ENCODE peak calls at places on chromosome 1, in ten cellular contexts. One of them, this sample, is unnamed.

GRCh38 chr1:24942789-24943188 is 12.7 kb upstream of the RUNX3 start:
- DNase-seq in Daoy: no peak
- DNase-seq in mucosa of gallbladder: no peak
- DNase-seq in T-cell: no peak
- DNase-seq in Right ventricle myocardium superior: no peak
- DNase-seq in stimulated activated naive CD8-positive, alpha-beta T cell treated with anti-CD3 and anti-CD28 coated beads, Interleukin-15, amount 100 ng/mL, for 72 hours: no peak
- DNase-seq in RCC 7860: no peak
- DNase-seq in activated T-helper 1 cell treated with anti-CD3 and anti-CD28 coated beads, Interleukin-12 subunit alpha, Interleukin-12 subunit beta, Interleukin-2, Interleukin-4 antibody, amounts not matched to agents 30 ng/mL and 10 ng/mL and 1 ng/mL, durations not matched to agents 14 hours and 24 hours and 36 hours: no peak
- DNase-seq in activated CD4-positive, alpha-beta T cell treated with anti-CD3 and anti-CD28 coated beads for 24 hours: no peak
- DNase-seq in stomach: no peak
- DNase-seq in this sample: no peak

GRCh38 chr1:7521803-7522202 is 249.3 kb upstream of the VAMP3 start:
- DNase-seq in stimulated activated naive CD8-positive, alpha-beta T cell treated with anti-CD3 and anti-CD28 coated beads, Interleukin-15, amount 100 ng/mL, for 72 hours: no peak
- DNase-seq in Daoy: no peak
- DNase-seq in activated T-helper 1 cell treated with anti-CD3 and anti-CD28 coated beads, Interleukin-12 subunit alpha, Interleukin-12 subunit beta, Interleukin-2, Interleukin-4 antibody, amounts not matched to agents 30 ng/mL and 10 ng/mL and 1 ng/mL, durations not matched to agents 14 hours and 24 hours and 36 hours: no peak
- DNase-seq in activated CD4-positive, alpha-beta T cell treated with anti-CD3 and anti-CD28 coated beads for 24 hours: no peak
- DNase-seq in RCC 7860: no peak
- DNase-seq in T-cell: no peak
- DNase-seq in mucosa of gallbladder: no peak
- DNase-seq in stomach: no peak
- DNase-seq in Right ventricle myocardium superior: no peak
- DNase-seq in this sample: no peak

GRCh38 chr1:36322786-36323635 is 434 bp downstream of the EVA1B start:
- DNase-seq in RCC 7860: no peak
- DNase-seq in Right ventricle myocardium superior: peak
- DNase-seq in T-cell: peak
- DNase-seq in stimulated activated naive CD8-positive, alpha-beta T cell treated with anti-CD3 and anti-CD28 coated beads, Interleukin-15, amount 100 ng/mL, for 72 hours: peak
- DNase-seq in activated T-helper 1 cell treated with anti-CD3 and anti-CD28 coated beads, Interleukin-12 subunit alpha, Interleukin-12 subunit beta, Interleukin-2, Interleukin-4 antibody, amounts not matched to agents 30 ng/mL and 10 ng/mL and 1 ng/mL, durations not matched to agents 14 hours and 24 hours and 36 hours: peak
- DNase-seq in mucosa of gallbladder: peak
- DNase-seq in Daoy: peak
- DNase-seq in stomach: peak
- DNase-seq in activated CD4-positive, alpha-beta T cell treated with anti-CD3 and anti-CD28 coated beads for 24 hours: no peak
- DNase-seq in this sample: peak

GRCh38 chr1:54407201-54407956 is 1.2 kb upstream of the SSBP3 start:
- DNase-seq in activated CD4-positive, alpha-beta T cell treated with anti-CD3 and anti-CD28 coated beads for 24 hours: no peak
- DNase-seq in mucosa of gallbladder: peak
- DNase-seq in activated T-helper 1 cell treated with anti-CD3 and anti-CD28 coated beads, Interleukin-12 subunit alpha, Interleukin-12 subunit beta, Interleukin-2, Interleukin-4 antibody, amounts not matched to agents 30 ng/mL and 10 ng/mL and 1 ng/mL, durations not matched to agents 14 hours and 24 hours and 36 hours: peak
- DNase-seq in Daoy: peak
- DNase-seq in RCC 7860: peak
- DNase-seq in stimulated activated naive CD8-positive, alpha-beta T cell treated with anti-CD3 and anti-CD28 coated beads, Interleukin-15, amount 100 ng/mL, for 72 hours: peak
- DNase-seq in stomach: peak
- DNase-seq in Right ventricle myocardium superior: no peak
- DNase-seq in T-cell: peak
- DNase-seq in this sample: peak

GRCh38 chr1:87872692-87873091 is 544.0 kb downstream of the LMO4 start:
- DNase-seq in mucosa of gallbladder: no peak
- DNase-seq in RCC 7860: no peak
- DNase-seq in T-cell: no peak
- DNase-seq in activated CD4-positive, alpha-beta T cell treated with anti-CD3 and anti-CD28 coated beads for 24 hours: no peak
- DNase-seq in Right ventricle myocardium superior: no peak
- DNase-seq in Daoy: no peak
- DNase-seq in activated T-helper 1 cell treated with anti-CD3 and anti-CD28 coated beads, Interleukin-12 subunit alpha, Interleukin-12 subunit beta, Interleukin-2, Interleukin-4 antibody, amounts not matched to agents 30 ng/mL and 10 ng/mL and 1 ng/mL, durations not matched to agents 14 hours and 24 hours and 36 hours: no peak
- DNase-seq in stomach: no peak
- DNase-seq in stimulated activated naive CD8-positive, alpha-beta T cell treated with anti-CD3 and anti-CD28 coated beads, Interleukin-15, amount 100 ng/mL, for 72 hours: no peak
- DNase-seq in this sample: no peak

GRCh38 chr1:184854456-184855180 is 100.0 kb upstream of the EDEM3 start:
- DNase-seq in stomach: no peak
- DNase-seq in activated T-helper 1 cell treated with anti-CD3 and anti-CD28 coated beads, Interleukin-12 subunit alpha, Interleukin-12 subunit beta, Interleukin-2, Interleukin-4 antibody, amounts not matched to agents 30 ng/mL and 10 ng/mL and 1 ng/mL, durations not matched to agents 14 hours and 24 hours and 36 hours: no peak
- DNase-seq in RCC 7860: no peak
- DNase-seq in Daoy: no peak
- DNase-seq in T-cell: no peak
- DNase-seq in mucosa of gallbladder: no peak
- DNase-seq in activated CD4-positive, alpha-beta T cell treated with anti-CD3 and anti-CD28 coated beads for 24 hours: no peak
- DNase-seq in stimulated activated naive CD8-positive, alpha-beta T cell treated with anti-CD3 and anti-CD28 coated beads, Interleukin-15, amount 100 ng/mL, for 72 hours: no peak
- DNase-seq in Right ventricle myocardium superior: no peak
- DNase-seq in this sample: peak

GRCh38 chr1:71522721-71523120 is 441.9 kb upstream of the ZRANB2 start:
- DNase-seq in activated CD4-positive, alpha-beta T cell treated with anti-CD3 and anti-CD28 coated beads for 24 hours: no peak
- DNase-seq in stimulated activated naive CD8-positive, alpha-beta T cell treated with anti-CD3 and anti-CD28 coated beads, Interleukin-15, amount 100 ng/mL, for 72 hours: no peak
- DNase-seq in RCC 7860: no peak
- DNase-seq in mucosa of gallbladder: no peak
- DNase-seq in Daoy: no peak
- DNase-seq in T-cell: no peak
- DNase-seq in Right ventricle myocardium superior: no peak
- DNase-seq in stomach: no peak
- DNase-seq in activated T-helper 1 cell treated with anti-CD3 and anti-CD28 coated beads, Interleukin-12 subunit alpha, Interleukin-12 subunit beta, Interleukin-2, Interleukin-4 antibody, amounts not matched to agents 30 ng/mL and 10 ng/mL and 1 ng/mL, durations not matched to agents 14 hours and 24 hours and 36 hours: no peak
- DNase-seq in this sample: no peak

GRCh38 chr1:168179411-168180147 is 817 bp downstream of the TIPRL start:
- DNase-seq in stimulated activated naive CD8-positive, alpha-beta T cell treated with anti-CD3 and anti-CD28 coated beads, Interleukin-15, amount 100 ng/mL, for 72 hours: peak
- DNase-seq in activated T-helper 1 cell treated with anti-CD3 and anti-CD28 coated beads, Interleukin-12 subunit alpha, Interleukin-12 subunit beta, Interleukin-2, Interleukin-4 antibody, amounts not matched to agents 30 ng/mL and 10 ng/mL and 1 ng/mL, durations not matched to agents 14 hours and 24 hours and 36 hours: no peak
- DNase-seq in T-cell: no peak
- DNase-seq in mucosa of gallbladder: no peak
- DNase-seq in RCC 7860: no peak
- DNase-seq in Daoy: peak
- DNase-seq in Right ventricle myocardium superior: no peak
- DNase-seq in stomach: no peak
- DNase-seq in activated CD4-positive, alpha-beta T cell treated with anti-CD3 and anti-CD28 coated beads for 24 hours: no peak
- DNase-seq in this sample: peak

GRCh38 chr1:150981177-150981804 is 801 bp upstream of the ANXA9 start:
- DNase-seq in activated CD4-positive, alpha-beta T cell treated with anti-CD3 and anti-CD28 coated beads for 24 hours: no peak
- DNase-seq in Right ventricle myocardium superior: peak
- DNase-seq in mucosa of gallbladder: peak
- DNase-seq in RCC 7860: no peak
- DNase-seq in stimulated activated naive CD8-positive, alpha-beta T cell treated with anti-CD3 and anti-CD28 coated beads, Interleukin-15, amount 100 ng/mL, for 72 hours: no peak
- DNase-seq in Daoy: no peak
- DNase-seq in activated T-helper 1 cell treated with anti-CD3 and anti-CD28 coated beads, Interleukin-12 subunit alpha, Interleukin-12 subunit beta, Interleukin-2, Interleukin-4 antibody, amounts not matched to agents 30 ng/mL and 10 ng/mL and 1 ng/mL, durations not matched to agents 14 hours and 24 hours and 36 hours: no peak
- DNase-seq in stomach: peak
- DNase-seq in T-cell: no peak
- DNase-seq in this sample: no peak

GRCh38 chr1:116255486-116255885 is 117.6 kb upstream of the ATP1A1 start:
- DNase-seq in stimulated activated naive CD8-positive, alpha-beta T cell treated with anti-CD3 and anti-CD28 coated beads, Interleukin-15, amount 100 ng/mL, for 72 hours: no peak
- DNase-seq in Daoy: no peak
- DNase-seq in T-cell: no peak
- DNase-seq in stomach: no peak
- DNase-seq in mucosa of gallbladder: no peak
- DNase-seq in activated CD4-positive, alpha-beta T cell treated with anti-CD3 and anti-CD28 coated beads for 24 hours: no peak
- DNase-seq in RCC 7860: no peak
- DNase-seq in Right ventricle myocardium superior: no peak
- DNase-seq in activated T-helper 1 cell treated with anti-CD3 and anti-CD28 coated beads, Interleukin-12 subunit alpha, Interleukin-12 subunit beta, Interleukin-2, Interleukin-4 antibody, amounts not matched to agents 30 ng/mL and 10 ng/mL and 1 ng/mL, durations not matched to agents 14 hours and 24 hours and 36 hours: no peak
- DNase-seq in this sample: peak

GRCh38 chr1:26610781-26611180 is 81.2 kb downstream of the RPS6KA1 start:
- DNase-seq in activated T-helper 1 cell treated with anti-CD3 and anti-CD28 coated beads, Interleukin-12 subunit alpha, Interleukin-12 subunit beta, Interleukin-2, Interleukin-4 antibody, amounts not matched to agents 30 ng/mL and 10 ng/mL and 1 ng/mL, durations not matched to agents 14 hours and 24 hours and 36 hours: no peak
- DNase-seq in Daoy: no peak
- DNase-seq in Right ventricle myocardium superior: no peak
- DNase-seq in T-cell: no peak
- DNase-seq in stomach: no peak
- DNase-seq in RCC 7860: no peak
- DNase-seq in mucosa of gallbladder: no peak
- DNase-seq in stimulated activated naive CD8-positive, alpha-beta T cell treated with anti-CD3 and anti-CD28 coated beads, Interleukin-15, amount 100 ng/mL, for 72 hours: no peak
- DNase-seq in activated CD4-positive, alpha-beta T cell treated with anti-CD3 and anti-CD28 coated beads for 24 hours: no peak
- DNase-seq in this sample: no peak

GRCh38 chr1:24385160-24385939 is 28.2 kb downstream of the STPG1 start:
- DNase-seq in Right ventricle myocardium superior: no peak
- DNase-seq in stimulated activated naive CD8-positive, alpha-beta T cell treated with anti-CD3 and anti-CD28 coated beads, Interleukin-15, amount 100 ng/mL, for 72 hours: peak
- DNase-seq in stomach: no peak
- DNase-seq in activated T-helper 1 cell treated with anti-CD3 and anti-CD28 coated beads, Interleukin-12 subunit alpha, Interleukin-12 subunit beta, Interleukin-2, Interleukin-4 antibody, amounts not matched to agents 30 ng/mL and 10 ng/mL and 1 ng/mL, durations not matched to agents 14 hours and 24 hours and 36 hours: no peak
- DNase-seq in Daoy: peak
- DNase-seq in RCC 7860: peak
- DNase-seq in activated CD4-positive, alpha-beta T cell treated with anti-CD3 and anti-CD28 coated beads for 24 hours: no peak
- DNase-seq in mucosa of gallbladder: peak
- DNase-seq in T-cell: peak
- DNase-seq in this sample: peak

GRCh38 chr1:50605186-50605875 is 182.1 kb upstream of the DMRTA2 start:
- DNase-seq in RCC 7860: no peak
- DNase-seq in stimulated activated naive CD8-positive, alpha-beta T cell treated with anti-CD3 and anti-CD28 coated beads, Interleukin-15, amount 100 ng/mL, for 72 hours: no peak
- DNase-seq in stomach: no peak
- DNase-seq in T-cell: no peak
- DNase-seq in activated CD4-positive, alpha-beta T cell treated with anti-CD3 and anti-CD28 coated beads for 24 hours: no peak
- DNase-seq in Right ventricle myocardium superior: no peak
- DNase-seq in activated T-helper 1 cell treated with anti-CD3 and anti-CD28 coated beads, Interleukin-12 subunit alpha, Interleukin-12 subunit beta, Interleukin-2, Interleukin-4 antibody, amounts not matched to agents 30 ng/mL and 10 ng/mL and 1 ng/mL, durations not matched to agents 14 hours and 24 hours and 36 hours: no peak
- DNase-seq in mucosa of gallbladder: peak
- DNase-seq in Daoy: peak
- DNase-seq in this sample: peak

GRCh38 chr1:183310753-183311465 is 107.3 kb downstream of the NMNAT2 start:
- DNase-seq in Daoy: no peak
- DNase-seq in mucosa of gallbladder: no peak
- DNase-seq in stomach: no peak
- DNase-seq in stimulated activated naive CD8-positive, alpha-beta T cell treated with anti-CD3 and anti-CD28 coated beads, Interleukin-15, amount 100 ng/mL, for 72 hours: peak
- DNase-seq in activated CD4-positive, alpha-beta T cell treated with anti-CD3 and anti-CD28 coated beads for 24 hours: peak
- DNase-seq in Right ventricle myocardium superior: no peak
- DNase-seq in T-cell: no peak
- DNase-seq in RCC 7860: no peak
- DNase-seq in activated T-helper 1 cell treated with anti-CD3 and anti-CD28 coated beads, Interleukin-12 subunit alpha, Interleukin-12 subunit beta, Interleukin-2, Interleukin-4 antibody, amounts not matched to agents 30 ng/mL and 10 ng/mL and 1 ng/mL, durations not matched to agents 14 hours and 24 hours and 36 hours: no peak
- DNase-seq in this sample: peak

GRCh38 chr1:223639333-223639749 is 26.2 kb downstream of the CAPN8 start:
- DNase-seq in mucosa of gallbladder: no peak
- DNase-seq in stomach: no peak
- DNase-seq in activated T-helper 1 cell treated with anti-CD3 and anti-CD28 coated beads, Interleukin-12 subunit alpha, Interleukin-12 subunit beta, Interleukin-2, Interleukin-4 antibody, amounts not matched to agents 30 ng/mL and 10 ng/mL and 1 ng/mL, durations not matched to agents 14 hours and 24 hours and 36 hours: no peak
- DNase-seq in stimulated activated naive CD8-positive, alpha-beta T cell treated with anti-CD3 and anti-CD28 coated beads, Interleukin-15, amount 100 ng/mL, for 72 hours: peak
- DNase-seq in Daoy: no peak
- DNase-seq in activated CD4-positive, alpha-beta T cell treated with anti-CD3 and anti-CD28 coated beads for 24 hours: no peak
- DNase-seq in RCC 7860: no peak
- DNase-seq in Right ventricle myocardium superior: no peak
- DNase-seq in T-cell: no peak
- DNase-seq in this sample: no peak

GRCh38 chr1:205907794-205908193 is 35.5 kb downstream of the SLC26A9 start:
- DNase-seq in mucosa of gallbladder: no peak
- DNase-seq in stomach: no peak
- DNase-seq in T-cell: no peak
- DNase-seq in RCC 7860: no peak
- DNase-seq in stimulated activated naive CD8-positive, alpha-beta T cell treated with anti-CD3 and anti-CD28 coated beads, Interleukin-15, amount 100 ng/mL, for 72 hours: no peak
- DNase-seq in activated CD4-positive, alpha-beta T cell treated with anti-CD3 and anti-CD28 coated beads for 24 hours: no peak
- DNase-seq in Daoy: peak
- DNase-seq in Right ventricle myocardium superior: no peak
- DNase-seq in activated T-helper 1 cell treated with anti-CD3 and anti-CD28 coated beads, Interleukin-12 subunit alpha, Interleukin-12 subunit beta, Interleukin-2, Interleukin-4 antibody, amounts not matched to agents 30 ng/mL and 10 ng/mL and 1 ng/mL, durations not matched to agents 14 hours and 24 hours and 36 hours: no peak
- DNase-seq in this sample: peak

GRCh38 chr1:25664800-25665199 is 48.2 kb downstream of the MAN1C1 start:
- DNase-seq in stimulated activated naive CD8-positive, alpha-beta T cell treated with anti-CD3 and anti-CD28 coated beads, Interleukin-15, amount 100 ng/mL, for 72 hours: no peak
- DNase-seq in activated CD4-positive, alpha-beta T cell treated with anti-CD3 and anti-CD28 coated beads for 24 hours: no peak
- DNase-seq in T-cell: no peak
- DNase-seq in stomach: no peak
- DNase-seq in RCC 7860: no peak
- DNase-seq in activated T-helper 1 cell treated with anti-CD3 and anti-CD28 coated beads, Interleukin-12 subunit alpha, Interleukin-12 subunit beta, Interleukin-2, Interleukin-4 antibody, amounts not matched to agents 30 ng/mL and 10 ng/mL and 1 ng/mL, durations not matched to agents 14 hours and 24 hours and 36 hours: no peak
- DNase-seq in Right ventricle myocardium superior: no peak
- DNase-seq in Daoy: no peak
- DNase-seq in mucosa of gallbladder: no peak
- DNase-seq in this sample: no peak

GRCh38 chr1:158180741-158181576 is at the start of gene CD1D:
- DNase-seq in mucosa of gallbladder: peak
- DNase-seq in Right ventricle myocardium superior: peak
- DNase-seq in stimulated activated naive CD8-positive, alpha-beta T cell treated with anti-CD3 and anti-CD28 coated beads, Interleukin-15, amount 100 ng/mL, for 72 hours: no peak
- DNase-seq in RCC 7860: no peak
- DNase-seq in activated T-helper 1 cell treated with anti-CD3 and anti-CD28 coated beads, Interleukin-12 subunit alpha, Interleukin-12 subunit beta, Interleukin-2, Interleukin-4 antibody, amounts not matched to agents 30 ng/mL and 10 ng/mL and 1 ng/mL, durations not matched to agents 14 hours and 24 hours and 36 hours: no peak
- DNase-seq in T-cell: no peak
- DNase-seq in Daoy: peak
- DNase-seq in activated CD4-positive, alpha-beta T cell treated with anti-CD3 and anti-CD28 coated beads for 24 hours: no peak
- DNase-seq in stomach: no peak
- DNase-seq in this sample: peak

GRCh38 chr1:75932304-75932703 is at the start of gene ASB17:
- DNase-seq in Right ventricle myocardium superior: no peak
- DNase-seq in stomach: no peak
- DNase-seq in RCC 7860: no peak
- DNase-seq in activated T-helper 1 cell treated with anti-CD3 and anti-CD28 coated beads, Interleukin-12 subunit alpha, Interleukin-12 subunit beta, Interleukin-2, Interleukin-4 antibody, amounts not matched to agents 30 ng/mL and 10 ng/mL and 1 ng/mL, durations not matched to agents 14 hours and 24 hours and 36 hours: no peak
- DNase-seq in activated CD4-positive, alpha-beta T cell treated with anti-CD3 and anti-CD28 coated beads for 24 hours: no peak
- DNase-seq in stimulated activated naive CD8-positive, alpha-beta T cell treated with anti-CD3 and anti-CD28 coated beads, Interleukin-15, amount 100 ng/mL, for 72 hours: no peak
- DNase-seq in Daoy: no peak
- DNase-seq in T-cell: no peak
- DNase-seq in mucosa of gallbladder: no peak
- DNase-seq in this sample: no peak

GRCh38 chr1:84956097-84956496 is 40.8 kb downstream of the MCOLN2 start:
- DNase-seq in Right ventricle myocardium superior: no peak
- DNase-seq in T-cell: no peak
- DNase-seq in RCC 7860: no peak
- DNase-seq in Daoy: no peak
- DNase-seq in activated CD4-positive, alpha-beta T cell treated with anti-CD3 and anti-CD28 coated beads for 24 hours: no peak
- DNase-seq in stomach: no peak
- DNase-seq in mucosa of gallbladder: no peak
- DNase-seq in stimulated activated naive CD8-positive, alpha-beta T cell treated with anti-CD3 and anti-CD28 coated beads, Interleukin-15, amount 100 ng/mL, for 72 hours: no peak
- DNase-seq in activated T-helper 1 cell treated with anti-CD3 and anti-CD28 coated beads, Interleukin-12 subunit alpha, Interleukin-12 subunit beta, Interleukin-2, Interleukin-4 antibody, amounts not matched to agents 30 ng/mL and 10 ng/mL and 1 ng/mL, durations not matched to agents 14 hours and 24 hours and 36 hours: no peak
- DNase-seq in this sample: no peak

GRCh38 chr1:14413809-14414208 is 184.7 kb upstream of the KAZN start:
- DNase-seq in activated CD4-positive, alpha-beta T cell treated with anti-CD3 and anti-CD28 coated beads for 24 hours: no peak
- DNase-seq in stomach: no peak
- DNase-seq in activated T-helper 1 cell treated with anti-CD3 and anti-CD28 coated beads, Interleukin-12 subunit alpha, Interleukin-12 subunit beta, Interleukin-2, Interleukin-4 antibody, amounts not matched to agents 30 ng/mL and 10 ng/mL and 1 ng/mL, durations not matched to agents 14 hours and 24 hours and 36 hours: no peak
- DNase-seq in mucosa of gallbladder: no peak
- DNase-seq in Right ventricle myocardium superior: no peak
- DNase-seq in T-cell: no peak
- DNase-seq in RCC 7860: peak
- DNase-seq in Daoy: no peak
- DNase-seq in stimulated activated naive CD8-positive, alpha-beta T cell treated with anti-CD3 and anti-CD28 coated beads, Interleukin-15, amount 100 ng/mL, for 72 hours: no peak
- DNase-seq in this sample: peak

GRCh38 chr1:27339213-27339612 is 2.6 kb upstream of the SYTL1 start:
- DNase-seq in Right ventricle myocardium superior: no peak
- DNase-seq in activated T-helper 1 cell treated with anti-CD3 and anti-CD28 coated beads, Interleukin-12 subunit alpha, Interleukin-12 subunit beta, Interleukin-2, Interleukin-4 antibody, amounts not matched to agents 30 ng/mL and 10 ng/mL and 1 ng/mL, durations not matched to agents 14 hours and 24 hours and 36 hours: no peak
- DNase-seq in stimulated activated naive CD8-positive, alpha-beta T cell treated with anti-CD3 and anti-CD28 coated beads, Interleukin-15, amount 100 ng/mL, for 72 hours: no peak
- DNase-seq in activated CD4-positive, alpha-beta T cell treated with anti-CD3 and anti-CD28 coated beads for 24 hours: no peak
- DNase-seq in stomach: no peak
- DNase-seq in mucosa of gallbladder: no peak
- DNase-seq in RCC 7860: no peak
- DNase-seq in Daoy: no peak
- DNase-seq in T-cell: no peak
- DNase-seq in this sample: no peak

GRCh38 chr1:183075861-183076260 is 52.6 kb downstream of the LAMC1 start:
- DNase-seq in T-cell: no peak
- DNase-seq in Right ventricle myocardium superior: no peak
- DNase-seq in mucosa of gallbladder: no peak
- DNase-seq in activated T-helper 1 cell treated with anti-CD3 and anti-CD28 coated beads, Interleukin-12 subunit alpha, Interleukin-12 subunit beta, Interleukin-2, Interleukin-4 antibody, amounts not matched to agents 30 ng/mL and 10 ng/mL and 1 ng/mL, durations not matched to agents 14 hours and 24 hours and 36 hours: no peak
- DNase-seq in Daoy: no peak
- DNase-seq in activated CD4-positive, alpha-beta T cell treated with anti-CD3 and anti-CD28 coated beads for 24 hours: no peak
- DNase-seq in stimulated activated naive CD8-positive, alpha-beta T cell treated with anti-CD3 and anti-CD28 coated beads, Interleukin-15, amount 100 ng/mL, for 72 hours: no peak
- DNase-seq in RCC 7860: no peak
- DNase-seq in stomach: no peak
- DNase-seq in this sample: no peak

GRCh38 chr1:202351725-202352124 is 3.2 kb downstream of the PPP1R12B start:
- DNase-seq in mucosa of gallbladder: no peak
- DNase-seq in RCC 7860: no peak
- DNase-seq in Daoy: peak
- DNase-seq in stimulated activated naive CD8-positive, alpha-beta T cell treated with anti-CD3 and anti-CD28 coated beads, Interleukin-15, amount 100 ng/mL, for 72 hours: no peak
- DNase-seq in T-cell: no peak
- DNase-seq in Right ventricle myocardium superior: no peak
- DNase-seq in activated CD4-positive, alpha-beta T cell treated with anti-CD3 and anti-CD28 coated beads for 24 hours: no peak
- DNase-seq in activated T-helper 1 cell treated with anti-CD3 and anti-CD28 coated beads, Interleukin-12 subunit alpha, Interleukin-12 subunit beta, Interleukin-2, Interleukin-4 antibody, amounts not matched to agents 30 ng/mL and 10 ng/mL and 1 ng/mL, durations not matched to agents 14 hours and 24 hours and 36 hours: no peak
- DNase-seq in stomach: no peak
- DNase-seq in this sample: peak

GRCh38 chr1:231327617-231328016 is 10.0 kb downstream of the EXOC8 start:
- DNase-seq in Daoy: no peak
- DNase-seq in activated T-helper 1 cell treated with anti-CD3 and anti-CD28 coated beads, Interleukin-12 subunit alpha, Interleukin-12 subunit beta, Interleukin-2, Interleukin-4 antibody, amounts not matched to agents 30 ng/mL and 10 ng/mL and 1 ng/mL, durations not matched to agents 14 hours and 24 hours and 36 hours: no peak
- DNase-seq in activated CD4-positive, alpha-beta T cell treated with anti-CD3 and anti-CD28 coated beads for 24 hours: no peak
- DNase-seq in Right ventricle myocardium superior: no peak
- DNase-seq in T-cell: no peak
- DNase-seq in RCC 7860: no peak
- DNase-seq in stomach: no peak
- DNase-seq in stimulated activated naive CD8-positive, alpha-beta T cell treated with anti-CD3 and anti-CD28 coated beads, Interleukin-15, amount 100 ng/mL, for 72 hours: no peak
- DNase-seq in mucosa of gallbladder: no peak
- DNase-seq in this sample: no peak

GRCh38 chr1:4500441-4500840 is 154.0 kb upstream of the AJAP1 start:
- DNase-seq in RCC 7860: no peak
- DNase-seq in mucosa of gallbladder: no peak
- DNase-seq in Right ventricle myocardium superior: no peak
- DNase-seq in Daoy: no peak
- DNase-seq in activated T-helper 1 cell treated with anti-CD3 and anti-CD28 coated beads, Interleukin-12 subunit alpha, Interleukin-12 subunit beta, Interleukin-2, Interleukin-4 antibody, amounts not matched to agents 30 ng/mL and 10 ng/mL and 1 ng/mL, durations not matched to agents 14 hours and 24 hours and 36 hours: no peak
- DNase-seq in stimulated activated naive CD8-positive, alpha-beta T cell treated with anti-CD3 and anti-CD28 coated beads, Interleukin-15, amount 100 ng/mL, for 72 hours: no peak
- DNase-seq in stomach: no peak
- DNase-seq in T-cell: no peak
- DNase-seq in activated CD4-positive, alpha-beta T cell treated with anti-CD3 and anti-CD28 coated beads for 24 hours: no peak
- DNase-seq in this sample: no peak

GRCh38 chr1:13593511-13594131 is 10.0 kb downstream of the PDPN start:
- DNase-seq in activated CD4-positive, alpha-beta T cell treated with anti-CD3 and anti-CD28 coated beads for 24 hours: no peak
- DNase-seq in activated T-helper 1 cell treated with anti-CD3 and anti-CD28 coated beads, Interleukin-12 subunit alpha, Interleukin-12 subunit beta, Interleukin-2, Interleukin-4 antibody, amounts not matched to agents 30 ng/mL and 10 ng/mL and 1 ng/mL, durations not matched to agents 14 hours and 24 hours and 36 hours: no peak
- DNase-seq in RCC 7860: no peak
- DNase-seq in mucosa of gallbladder: peak
- DNase-seq in stomach: peak
- DNase-seq in Daoy: peak
- DNase-seq in T-cell: no peak
- DNase-seq in Right ventricle myocardium superior: peak
- DNase-seq in stimulated activated naive CD8-positive, alpha-beta T cell treated with anti-CD3 and anti-CD28 coated beads, Interleukin-15, amount 100 ng/mL, for 72 hours: no peak
- DNase-seq in this sample: peak

GRCh38 chr1:236829085-236829484 is 34.0 kb downstream of the MTR start:
- DNase-seq in T-cell: no peak
- DNase-seq in Daoy: no peak
- DNase-seq in mucosa of gallbladder: no peak
- DNase-seq in Right ventricle myocardium superior: no peak
- DNase-seq in activated CD4-positive, alpha-beta T cell treated with anti-CD3 and anti-CD28 coated beads for 24 hours: no peak
- DNase-seq in stomach: no peak
- DNase-seq in stimulated activated naive CD8-positive, alpha-beta T cell treated with anti-CD3 and anti-CD28 coated beads, Interleukin-15, amount 100 ng/mL, for 72 hours: no peak
- DNase-seq in RCC 7860: no peak
- DNase-seq in activated T-helper 1 cell treated with anti-CD3 and anti-CD28 coated beads, Interleukin-12 subunit alpha, Interleukin-12 subunit beta, Interleukin-2, Interleukin-4 antibody, amounts not matched to agents 30 ng/mL and 10 ng/mL and 1 ng/mL, durations not matched to agents 14 hours and 24 hours and 36 hours: no peak
- DNase-seq in this sample: no peak